ENCODE peak calls at places on chromosome 5, in four cellular contexts. F is GM06990, L is lower leg skin, S is choroid plexus epithelial cell. H is an unnamed sample.

GRCh38 chr5:150619359-150620230 is 20.9 kb upstream of the SYNPO start:
- DNase-seq in F (no peak), L (no peak), S (no peak), H (no peak)

GRCh38 chr5:149223081-149223848 is 48.4 kb upstream of the AFAP1L1 start:
- DNase-seq in L (no peak), F (no peak), S (no peak), H (no peak)

GRCh38 chr5:113242481-113243348 is 192.1 kb downstream of the TSSK1B start:
- DNase-seq in F (no peak), S (no peak), L (no peak), H (no peak)

GRCh38 chr5:124754206-124754927 is 7.9 kb upstream of the ZNF608 start:
- DNase-seq in L (no peak), F (no peak), S (no peak), H (no peak)

GRCh38 chr5:19987594-19988345 is at the start of gene CDH18:
- DNase-seq in S (peak; percentile 39), F (no peak), L (peak; percentile 84), H (no peak)

GRCh38 chr5:127296321-127296720 is 5.7 kb downstream of the MEGF10 start:
- DNase-seq in L (no peak), F (no peak), S (peak; percentile 83), H (no peak)

GRCh38 chr5:19001527-19001926 is 986.5 kb downstream of the CDH18 start:
- DNase-seq in L (no peak), S (no peak), F (no peak), H (no peak)

GRCh38 chr5:39025456-39025855 is 48.7 kb downstream of the RICTOR start:
- DNase-seq in S (no peak), F (no peak), L (no peak), H (no peak)

GRCh38 chr5:42579320-42579719 is 156.1 kb downstream of the GHR start:
- DNase-seq in L (no peak), F (no peak), S (no peak), H (no peak)

GRCh38 chr5:42960472-42960871 is 79.6 kb downstream of the ANXA2R start:
- DNase-seq in L (no peak), F (no peak), S (no peak), H (no peak)

GRCh38 chr5:150530992-150531588 is 23.2 kb downstream of the NDST1 start:
- DNase-seq in S (no peak), L (no peak), F (no peak), H (no peak)

GRCh38 chr5:80591352-80591751 is 21.3 kb upstream of the ANKRD34B start:
- DNase-seq in S (no peak), L (no peak), F (no peak), H (no peak)

GRCh38 chr5:177435847-177436536 is 9.5 kb downstream of the GRK6 start:
- DNase-seq in S (no peak), F (peak; percentile 17), L (no peak), H (no peak)

GRCh38 chr5:177045628-177046027 is 23.1 kb downstream of the ZNF346 start:
- DNase-seq in L (no peak), S (no peak), F (no peak), H (no peak)

GRCh38 chr5:173191561-173191960 is 43.4 kb downstream of the NKX2-5 start:
- DNase-seq in L (no peak), S (no peak), F (no peak), H (no peak)

GRCh38 chr5:111127453-111128195 is 35.5 kb downstream of the WDR36 start:
- DNase-seq in S (no peak), F (no peak), L (no peak), H (no peak)

GRCh38 chr5:88159591-88159990 is 109.1 kb downstream of the TMEM161B start:
- DNase-seq in S (no peak), F (no peak), L (no peak), H (no peak)

GRCh38 chr5:76556511-76557221 is 66.5 kb downstream of the F2RL2 start:
- DNase-seq in L (no peak), S (no peak), F (peak; percentile 61), H (no peak)

GRCh38 chr5:30959238-30959637 is 234.2 kb upstream of the CDH6 start:
- DNase-seq in F (no peak), L (no peak), S (no peak), H (no peak)

GRCh38 chr5:36305571-36306326 is 4.0 kb upstream of the RANBP3L start:
- DNase-seq in S (peak; percentile 75), F (no peak), L (no peak), H (peak; percentile 39)

GRCh38 chr5:57718155-57718554 is 235.5 kb upstream of the ACTBL2 start:
- DNase-seq in L (no peak), S (no peak), F (no peak), H (no peak)

GRCh38 chr5:148011407-148012124 is 52.2 kb upstream of the SPINK5 start:
- DNase-seq in L (no peak), F (no peak), S (peak; percentile 60), H (no peak)

GRCh38 chr5:14180437-14180836 is 37.3 kb downstream of the TRIO start:
- DNase-seq in S (no peak), L (no peak), F (no peak), H (no peak)

GRCh38 chr5:77282337-77283027 is 72.0 kb downstream of the PDE8B start:
- DNase-seq in L (no peak), F (no peak), S (peak; percentile 52), H (no peak)

GRCh38 chr5:72649449-72649848 is 142.2 kb upstream of the ZNF366 start:
- DNase-seq in F (no peak), L (no peak), S (peak; percentile 44), H (no peak)

GRCh38 chr5:175517824-175518450 is 39.6 kb downstream of the SFXN1 start:
- DNase-seq in L (no peak), S (peak; percentile 92), F (no peak), H (peak; percentile 93)

GRCh38 chr5:110082194-110082593 is 392.5 kb downstream of the MAN2A1 start:
- DNase-seq in S (no peak), F (no peak), L (no peak), H (no peak)

GRCh38 chr5:82405618-82406199 is 127.6 kb upstream of the RPS23 start:
- DNase-seq in F (no peak), L (no peak), S (peak; percentile 99), H (no peak)

GRCh38 chr5:14676320-14676719 is 11.8 kb downstream of the OTULIN start:
- DNase-seq in F (peak; percentile 48), L (no peak), S (peak; percentile 67), H (peak; percentile 57)

GRCh38 chr5:108729306-108729645 is 18.4 kb upstream of the FER start:
- DNase-seq in S (no peak), F (no peak), L (no peak), H (no peak)

GRCh38 chr5:151182501-151182900 is 24.9 kb upstream of the ANXA6 start:
- DNase-seq in F (no peak), S (no peak), L (peak; percentile 67), H (no peak)

GRCh38 chr5:31196309-31196708 is 2.8 kb downstream of the CDH6 start:
- DNase-seq in L (no peak), F (no peak), S (peak; percentile 58), H (no peak)

GRCh38 chr5:27472000-27472763 is 433.8 kb upstream of the CDH9 start:
- DNase-seq in F (peak; percentile 50), L (no peak), S (peak; percentile 34), H (peak; percentile 12)

DNA sequence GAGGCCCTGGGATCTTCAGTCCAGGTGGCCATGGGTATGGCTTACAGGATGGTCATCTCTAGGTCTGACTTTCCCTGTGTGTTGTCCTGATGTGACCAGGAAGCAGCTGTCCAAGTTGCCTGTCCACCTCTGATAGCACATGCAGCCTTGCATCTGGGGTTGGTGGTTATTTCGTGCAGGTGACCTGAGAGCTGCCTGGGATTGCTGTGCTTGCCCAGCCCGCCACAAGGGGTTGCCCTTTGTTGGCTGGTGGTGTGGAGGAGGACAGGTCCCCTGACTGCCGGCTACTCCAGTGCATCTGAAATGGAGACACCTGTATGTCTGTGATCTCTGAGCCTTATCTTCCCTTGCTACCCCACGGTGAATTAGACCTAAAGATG is 212.6 kb downstream of the ARHGAP26 start:
- DNase-seq in S (no peak), F (no peak), L (no peak), H (no peak)
- TF ChIP-seq CTCF in S (peak; percentile 16), F (peak; percentile 44), L (no peak), H (no peak)

DNA sequence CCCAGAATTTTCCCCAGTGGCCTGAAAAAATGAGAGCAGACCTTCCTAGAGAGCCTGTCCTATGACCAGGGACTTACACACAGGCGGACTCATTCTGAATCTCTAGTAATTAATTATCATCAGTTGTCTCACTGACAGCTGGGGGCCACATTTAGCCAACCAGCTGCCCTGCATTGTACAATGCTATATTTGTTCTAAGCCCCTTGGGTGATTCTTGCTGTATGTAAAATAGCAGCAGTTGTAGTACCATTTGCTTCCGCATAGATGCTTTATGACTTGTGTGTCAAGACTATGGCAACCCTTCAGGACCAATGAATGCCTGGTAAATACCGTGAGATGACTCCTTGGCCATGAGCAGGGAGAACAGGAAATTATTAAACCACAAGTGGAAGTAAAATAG is 415.4 kb upstream of the SEMA6A start:
- DNase-seq in L (no peak), F (no peak), S (no peak), H (no peak)
- TF ChIP-seq CTCF in L (no peak), F (no peak), S (no peak), H (no peak)

DNA sequence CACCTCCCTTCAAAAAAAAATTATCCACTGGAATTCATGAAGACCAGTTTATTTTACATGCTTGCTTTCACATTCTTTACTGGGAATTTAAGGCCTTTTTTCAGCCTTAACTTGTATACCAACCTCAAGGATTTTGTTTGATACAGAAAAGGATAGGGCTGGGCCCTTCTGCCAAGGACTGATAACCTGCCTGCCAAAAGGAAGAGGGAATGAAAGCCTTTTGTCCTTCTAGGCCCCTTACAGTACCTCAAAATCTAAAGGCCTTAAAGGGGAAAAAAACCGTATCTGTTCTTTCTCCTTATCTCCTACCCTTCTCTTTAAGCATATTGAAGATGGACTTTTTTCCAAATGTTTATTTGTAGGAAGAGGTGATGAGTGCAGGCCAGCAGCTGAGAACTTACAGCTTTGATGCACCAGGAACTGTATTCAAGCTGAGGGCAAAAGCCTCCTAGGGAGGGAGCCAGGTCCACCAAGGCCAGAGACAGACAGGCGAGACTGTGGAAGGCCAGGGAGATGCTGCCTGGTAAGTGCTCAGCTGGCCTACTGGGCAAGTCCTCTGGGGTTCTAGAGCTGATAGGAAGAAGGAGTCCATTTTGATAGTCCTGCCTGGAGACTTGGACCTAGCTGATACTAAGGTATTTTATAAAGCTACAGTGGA is 31.8 kb downstream of the FAXDC2 start:
- DNase-seq in L (no peak), F (no peak), S (peak; percentile 28), H (no peak)
- TF ChIP-seq CTCF in L (no peak), F (no peak), S (no peak), H (no peak)

GRCh38 chr5:118042076-118042475 is 946.3 kb downstream of the DTWD2 start:
- DNase-seq in S (peak; percentile 0), L (no peak), F (no peak), H (no peak)
- TF ChIP-seq CTCF in S (no peak), L (no peak), F (peak; percentile 24), H (no peak)